ENCODE peak calls at places on chromosomes 13 and 19, in four cellular contexts. V, Q, N and L are unnamed samples. For H3K4me1, the result is how much of the 10 kb centered on the place peaks cover.

GRCh38 chr19:4624733-4625362 is 14.5 kb upstream of the TNFAIP8L1 start:
- DNase-seq in N (no peak), Q (no peak), V (no peak), L (no peak)

GRCh38 chr19:46232029-46232428 is 2.5 kb downstream of the IGFL1 start:
- DNase-seq in Q (no peak), V (no peak), N (no peak), L (no peak)

GRCh38 chr19:36638862-36639510 is 27.7 kb downstream of the ZNF461 start:
- DNase-seq in V (no peak), Q (no peak), N (no peak), L (no peak)

GRCh38 chr19:41792513-41793413 is 3.6 kb upstream of the CEACAM3 start:
- DNase-seq in N (peak), V (peak), Q (no peak), L (no peak)

GRCh38 chr13:33224686-33225085 is 60.9 kb downstream of the STARD13 start:
- DNase-seq in Q (no peak), N (no peak), V (no peak), L (no peak)

GRCh38 chr19:47272448-47273312 is 2.0 kb upstream of the INAFM1 start:
- DNase-seq in Q (no peak), V (no peak), N (no peak), L (no peak)

GRCh38 chr19:5627395-5627904 is 4.6 kb downstream of the SAFB start:
- DNase-seq in Q (no peak), N (no peak), V (peak), L (no peak)

GRCh38 chr13:35908221-35908620 is 223.0 kb downstream of the DCLK1 start:
- DNase-seq in Q (no peak), N (no peak), V (no peak), L (no peak)

GRCh38 chr13:105213512-105213911 is 1322.0 kb downstream of the EFNB2 start:
- DNase-seq in N (no peak), V (no peak), Q (no peak), L (no peak)

GRCh38 chr13:113963376-113963775 is 10.5 kb downstream of the C13orf46 start:
- DNase-seq in Q (no peak), V (peak), N (no peak), L (peak)

GRCh38 chr13:92821324-92821723 is 405.3 kb upstream of the GPC6 start:
- DNase-seq in N (no peak), V (no peak), Q (no peak), L (no peak)

GRCh38 chr13:46171223-46171622 is 10.8 kb downstream of the LCP1 start:
- DNase-seq in V (no peak), N (no peak), Q (no peak), L (no peak)

GRCh38 chr13:32228330-32229041 is 86.7 kb downstream of the ZAR1L start:
- DNase-seq in Q (no peak), N (no peak), V (no peak), L (no peak)

GRCh38 chr19:3048190-3048533 is 14.1 kb downstream of the TLE5 start:
- DNase-seq in N (no peak), V (no peak), Q (no peak), L (no peak)

GRCh38 chr13:58032676-58033440 is 401.3 kb downstream of the PCDH17 start:
- DNase-seq in Q (no peak), V (no peak), N (no peak), L (no peak)

GRCh38 chr19:33311326-33311682 is 9.0 kb upstream of the CEBPA start:
- DNase-seq in Q (no peak), N (no peak), V (no peak), L (no peak)

GRCh38 chr13:86986448-86986847 is 684.7 kb upstream of the SLITRK5 start:
- DNase-seq in V (no peak), Q (no peak), N (no peak), L (no peak)

GRCh38 chr13:51782026-51782710 is 21.8 kb downstream of the DHRS12 start:
- DNase-seq in V (no peak), N (no peak), Q (no peak), L (no peak)

GRCh38 chr13:39676315-39676876 is 20.9 kb downstream of the COG6 start:
- DNase-seq in N (no peak), V (no peak), Q (no peak), L (no peak)

GRCh38 chr13:33312150-33312908 is 26.8 kb upstream of the STARD13 start:
- DNase-seq in V (no peak), N (no peak), Q (no peak), L (no peak)

GRCh38 chr13:34360702-34361101 is 542.8 kb downstream of the RFC3 start:
- DNase-seq in N (no peak), V (no peak), Q (no peak), L (no peak)

GRCh38 chr19:41918653-41919244 is 9.5 kb downstream of the ERFL start:
- DNase-seq in V (no peak), N (no peak), Q (no peak), L (no peak)

GRCh38 chr13:34011552-34012085 is 193.7 kb downstream of the RFC3 start:
- DNase-seq in N (no peak), Q (no peak), V (no peak), L (no peak)

GRCh38 chr19:40457048-40457447 is 8.5 kb downstream of the BLVRB start:
- DNase-seq in N (no peak), Q (no peak), V (no peak), L (no peak)

GRCh38 chr13:40777166-40777956 is 6.4 kb upstream of the MRPS31 start:
- DNase-seq in V (no peak), N (no peak), Q (no peak), L (no peak)

GRCh38 chr13:41960700-41961697 is at the start of gene VWA8:
- DNase-seq in Q (peak), N (peak), V (peak), L (peak)

GRCh38 chr19:1168877-1169791 is 4.9 kb downstream of the SBNO2 start:
- DNase-seq in N (no peak), V (no peak), Q (peak), L (peak)

GRCh38 chr13:110616103-110617101 is 1.1 kb downstream of the NAXD start:
- DNase-seq in Q (peak), N (no peak), V (no peak), L (no peak)

GRCh38 chr13:31213681-31214289 is 14.0 kb downstream of the B3GLCT start:
- DNase-seq in V (no peak), N (no peak), Q (no peak), L (no peak)

GRCh38 chr13:44758595-44759221 is 182.6 kb upstream of the TSC22D1 start:
- DNase-seq in V (no peak), Q (no peak), N (no peak), L (no peak)
- H3K27ac ChIP-seq in V (no peak), Q (no peak), N (no peak), L (peak)

GRCh38 chr19:18507727-18508440 is 14.0 kb downstream of the ELL start:
- DNase-seq in V (peak), N (no peak), Q (no peak), L (no peak)
- H3K4me1 ChIP-seq in V (half or more), N (under half), Q (under half), L (under half)

GRCh38 chr19:6686628-6686975 is 16.6 kb upstream of the TNFSF14 start:
- DNase-seq in N (no peak), Q (no peak), V (no peak), L (no peak)
- H3K27ac ChIP-seq in N (no peak), Q (no peak), V (no peak), L (no peak)

GRCh38 chr19:51110666-51110971 is 2.4 kb upstream of the CTU1 start:
- DNase-seq in Q (no peak), N (no peak), V (no peak), L (no peak)
- H3K4me1 ChIP-seq in Q (under half), N (under half), V (under half), L (under half)

GRCh38 chr19:48634424-48635262 is 2.5 kb downstream of the DBP start:
- DNase-seq in Q (peak), N (peak), V (peak), L (peak)

GRCh38 chr19:48634036-48634342 is 3.2 kb downstream of the DBP start:
- DNase-seq in N (no peak), V (no peak), Q (no peak), L (no peak)

GRCh38 chr19:48633148-48634035 is 3.8 kb downstream of the DBP start:
- DNase-seq in N (no peak), Q (peak), V (no peak), L (no peak)

GRCh38 chr19:48631254-48631653 is 5.9 kb downstream of the DBP start:
- DNase-seq in N (no peak), Q (peak), V (no peak), L (no peak)

DNA sequence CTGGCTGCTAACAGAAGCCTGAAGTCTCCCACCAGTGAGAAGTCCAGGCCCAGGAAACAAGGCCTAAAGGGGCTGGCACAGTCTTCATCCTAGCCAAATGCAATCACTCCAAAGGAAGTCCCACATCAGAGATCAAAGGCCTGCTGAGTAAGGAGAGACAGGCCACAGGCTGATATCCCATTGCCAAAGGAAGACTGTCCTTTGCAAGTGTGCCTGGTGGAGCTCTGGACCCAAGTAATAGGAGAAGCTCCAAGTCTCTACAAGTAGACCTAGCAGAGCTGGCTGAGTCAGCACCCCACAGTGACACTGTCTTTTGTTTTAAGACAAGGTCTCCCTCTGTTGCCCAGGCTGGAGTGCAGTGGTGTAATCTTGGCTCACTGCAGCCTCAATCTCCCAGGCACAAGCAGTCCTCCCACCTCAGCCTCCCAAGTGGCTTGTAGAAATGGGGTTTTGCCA is 4.5 kb downstream of the DBP start:
- DNase-seq in N (no peak), Q (peak), V (no peak), L (no peak)
- H3K27ac ChIP-seq in N (no peak), Q (peak), V (peak), L (peak)

GRCh38 chr19:29143183-29143582 is 69.8 kb downstream of the UQCRFS1 start:
- DNase-seq in V (no peak), N (no peak), Q (no peak), L (no peak)

GRCh38 chr19:29139227-29139626 is 73.7 kb downstream of the UQCRFS1 start:
- DNase-seq in V (no peak), N (no peak), Q (no peak), L (no peak)
- H3K4me1 ChIP-seq in V (under half), N (under half), Q (under half), L (under half)

GRCh38 chr13:73259061-73259908 is 200.5 kb downstream of the KLF5 start:
- DNase-seq in Q (no peak), N (no peak), V (no peak), L (no peak)
- H3K27ac ChIP-seq in Q (no peak), N (no peak), V (no peak), L (no peak)